ENCODE peak calls at places on chromosome 22, in five cellular contexts. Y, H, Z, V and G are unnamed samples.

GRCh38 chr22:20091690-20092476 is 11.8 kb downstream of the DGCR8 start:
- DNase-seq in V (no peak), H (no peak), Z (no peak), Y (no peak), G (no peak)

GRCh38 chr22:39219071-39220050 is 25.4 kb downstream of the PDGFB start:
- DNase-seq in H (no peak), V (no peak), Z (peak), Y (no peak), G (no peak)

GRCh38 chr22:36369922-36370781 is 17.6 kb downstream of the MYH9 start:
- DNase-seq in Y (no peak), H (no peak), Z (peak), V (no peak), G (no peak)

GRCh38 chr22:23159287-23159622 is 14.0 kb downstream of the RAB36 start:
- DNase-seq in H (no peak), Y (no peak), V (no peak), Z (no peak), G (no peak)

GRCh38 chr22:25950101-25950500 is 208.1 kb downstream of the MYO18B start:
- DNase-seq in V (no peak), Y (no peak), H (no peak), Z (no peak), G (no peak)

GRCh38 chr22:26139320-26139719 is 29.9 kb upstream of the SEZ6L start:
- DNase-seq in V (no peak), H (no peak), Z (no peak), Y (no peak), G (no peak)

GRCh38 chr22:33766056-33766455 is 154.2 kb downstream of the LARGE1 start:
- DNase-seq in H (no peak), V (no peak), Y (no peak), Z (no peak), G (no peak)

GRCh38 chr22:37295213-37295886 is 13.0 kb downstream of the CYTH4 start:
- DNase-seq in Z (no peak), Y (no peak), H (no peak), V (no peak), G (no peak)

GRCh38 chr22:23206915-23207314 is 26.6 kb downstream of the BCR start:
- DNase-seq in H (no peak), Z (no peak), Y (no peak), V (no peak), G (no peak)

GRCh38 chr22:42108848-42109247 is 18.3 kb upstream of the NDUFA6 start:
- DNase-seq in Z (no peak), Y (no peak), H (no peak), V (no peak), G (no peak)

GRCh38 chr22:23534201-23534850 is 45.8 kb downstream of the IGLL1 start:
- DNase-seq in V (no peak), Z (peak), H (no peak), Y (no peak), G (no peak)

GRCh38 chr22:19176175-19176630 is 2.3 kb downstream of the SLC25A1 start:
- DNase-seq in H (no peak), V (no peak), Z (no peak), Y (no peak), G (no peak)

GRCh38 chr22:31818481-31819392 is 64.9 kb downstream of the DEPDC5 start:
- DNase-seq in H (peak), V (no peak), Y (no peak), Z (no peak), G (no peak)

GRCh38 chr22:30863161-30863833 is 105.3 kb downstream of the MORC2 start:
- DNase-seq in Z (peak), V (peak), Y (no peak), H (no peak), G (no peak)

GRCh38 chr22:31609716-31610115 is 52.3 kb downstream of the PISD start:
- DNase-seq in Z (no peak), H (no peak), V (no peak), Y (no peak), G (no peak)

GRCh38 chr22:21068681-21069276 is 23.0 kb downstream of the LRRC74B start:
- DNase-seq in V (no peak), H (no peak), Z (no peak), Y (no peak), G (no peak)

GRCh38 chr22:17366830-17367229 is 2.4 kb upstream of the CECR2 start:
- DNase-seq in H (no peak), Y (no peak), Z (no peak), V (peak), G (no peak)

GRCh38 chr22:37425800-37426531 is 1.3 kb downstream of the ELFN2 start:
- DNase-seq in Y (no peak), H (no peak), Z (no peak), V (no peak), G (no peak)

GRCh38 chr22:42320463-42321416 is 50.3 kb upstream of the TCF20 start:
- DNase-seq in Y (no peak), H (no peak), Z (no peak), V (no peak), G (no peak)

GRCh38 chr22:28750471-28750881 is 8.6 kb downstream of the HSCB start:
- DNase-seq in H (no peak), V (no peak), Y (no peak), Z (no peak), G (no peak)

GRCh38 chr22:46684706-46685105 is 53.3 kb downstream of the CERK start:
- DNase-seq in H (no peak), V (no peak), Y (no peak), Z (peak), G (no peak)

GRCh38 chr22:50525104-50525958 is at the start of gene SCO2:
- DNase-seq in Z (peak), V (peak), Y (peak), H (peak), G (peak)
- TF ChIP-seq CTCF in Z (no peak), V (peak), Y (peak), H (peak), G (no peak)

DNA sequence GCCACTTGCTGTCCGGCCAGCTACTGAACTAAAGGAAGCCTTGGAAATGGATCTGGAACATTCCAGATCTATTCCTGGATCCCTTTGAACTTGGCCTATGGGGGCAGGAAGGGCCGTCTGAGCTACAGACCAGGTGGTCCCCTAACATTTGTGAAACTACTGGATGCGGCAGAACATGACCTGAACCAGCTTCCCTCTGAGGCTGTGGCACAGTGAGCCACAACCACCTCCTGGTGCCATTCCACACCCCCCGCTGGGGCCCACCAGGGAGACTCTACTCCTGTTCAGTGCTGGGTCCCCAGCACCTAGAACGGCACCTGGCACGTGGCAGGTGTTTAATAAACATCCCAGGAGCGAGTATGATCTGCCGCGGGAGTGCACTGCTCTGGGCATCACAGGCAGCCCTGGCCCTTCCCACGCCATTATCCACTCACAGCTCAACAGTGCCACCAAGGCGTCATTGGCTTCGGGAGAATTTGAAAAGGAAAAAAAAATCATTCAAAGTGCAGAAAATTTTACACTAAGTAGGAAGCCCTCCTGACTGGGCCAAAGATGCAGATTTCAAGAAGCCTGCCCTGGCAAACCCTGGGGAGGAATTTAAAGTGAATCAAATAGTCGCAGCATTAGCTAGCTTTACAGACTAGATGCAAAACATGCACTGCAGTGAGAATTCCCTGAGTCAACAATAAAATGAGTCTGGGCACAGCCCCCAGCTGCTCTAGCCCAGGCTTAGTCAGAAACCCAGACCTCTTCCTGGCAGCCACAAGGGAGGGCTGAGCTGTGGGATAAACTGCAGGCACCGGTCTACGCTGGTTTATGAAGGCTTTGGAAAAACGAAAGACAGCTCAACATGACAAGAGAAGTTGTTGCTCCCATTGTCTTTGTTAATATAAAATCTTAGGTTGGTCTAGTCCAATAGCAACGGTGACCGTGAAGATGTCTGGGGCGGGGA is 14.3 kb upstream of the EFCAB6 start:
- DNase-seq in H (no peak), V (no peak), Z (no peak), Y (no peak), G (no peak)
- TF ChIP-seq CTCF in H (peak), V (no peak), Z (no peak), Y (peak), G (no peak)

GRCh38 chr22:27302501-27302900 is 499.1 kb downstream of the MN1 start:
- DNase-seq in V (no peak), Y (no peak), H (no peak), Z (no peak), G (no peak)

GRCh38 chr22:27306771-27307170 is 494.8 kb downstream of the MN1 start:
- DNase-seq in Z (no peak), V (no peak), Y (no peak), H (no peak), G (no peak)

GRCh38 chr22:27307545-27308279 is 493.8 kb downstream of the MN1 start:
- DNase-seq in H (no peak), Y (no peak), V (no peak), Z (no peak), G (no peak)

GRCh38 chr22:27300661-27301285 is 500.8 kb downstream of the MN1 start:
- DNase-seq in H (no peak), Z (no peak), V (no peak), Y (no peak), G (no peak)

DNA sequence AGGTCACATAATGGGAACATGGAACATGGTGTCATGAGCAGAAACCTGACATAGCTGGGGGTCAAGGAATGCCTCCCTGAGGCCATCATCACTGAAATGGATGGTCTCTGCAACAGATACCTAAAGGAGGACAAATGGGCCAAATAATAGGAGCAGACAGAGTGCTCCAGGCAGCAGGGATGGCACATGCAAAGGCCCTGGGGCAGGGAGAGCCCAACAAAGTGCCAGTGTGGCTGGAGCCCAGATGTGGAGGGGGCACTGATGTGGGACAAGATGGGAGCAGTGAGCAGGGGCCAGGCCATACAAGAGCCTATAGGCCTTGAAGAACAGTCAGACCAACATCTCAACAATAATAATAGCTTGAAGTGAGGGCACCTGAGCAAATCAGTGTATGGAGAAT is 497.8 kb downstream of the MN1 start:
- DNase-seq in H (no peak), V (no peak), Z (no peak), Y (no peak), G (no peak)
- TF ChIP-seq CTCF in H (no peak), V (no peak), Z (no peak), Y (no peak), G (no peak)

GRCh38 chr22:40534379-40535188 is 101.9 kb downstream of the MRTFA start:
- DNase-seq in V (no peak), H (no peak), Z (no peak), Y (no peak), G (no peak)
- TF ChIP-seq CTCF in V (no peak), H (no peak), Z (no peak), Y (no peak), G (no peak)

DNA sequence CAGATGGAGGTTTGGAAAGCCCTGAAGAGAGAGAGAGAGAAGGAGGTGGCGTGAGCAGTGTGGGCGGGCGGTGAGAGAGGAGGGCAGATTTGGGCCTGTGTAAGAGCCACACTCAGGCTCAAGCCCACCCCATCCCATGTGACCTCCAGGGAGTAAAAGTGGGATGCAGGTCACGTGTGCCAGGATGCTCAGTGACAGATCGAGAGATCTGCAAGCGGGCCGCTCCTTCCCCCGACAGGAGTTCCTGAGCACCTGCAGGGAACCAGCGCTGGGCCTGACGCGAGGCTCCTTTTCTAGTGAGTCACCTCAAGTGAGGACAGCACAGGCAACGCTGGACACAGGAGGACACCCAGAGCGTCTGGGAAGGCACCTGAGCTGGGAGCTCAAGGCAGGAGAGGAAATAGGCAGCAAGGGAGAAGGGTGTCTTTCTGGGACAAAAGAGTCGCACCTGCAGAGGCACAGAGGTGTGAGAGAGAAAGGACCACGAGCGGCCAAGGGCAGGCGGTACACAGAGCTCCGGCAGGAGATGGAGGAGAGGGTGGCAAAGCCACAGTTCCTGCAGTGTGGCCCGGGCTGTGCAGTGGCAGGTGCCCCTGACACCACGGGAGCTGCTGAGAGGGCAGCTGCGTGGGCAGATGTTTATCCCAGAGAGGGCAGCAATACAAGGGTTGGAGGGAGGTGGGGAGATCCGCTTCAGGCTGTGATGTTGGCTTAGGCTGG is 1294.8 kb downstream of the TBC1D22A start:
- DNase-seq in Z (no peak), H (no peak), Y (no peak), V (no peak), G (no peak)
- TF ChIP-seq CTCF in Z (no peak), H (no peak), Y (no peak), V (no peak), G (no peak)